ENCODE peak calls at places on chromosomes 3 and 15, in nine cellular contexts. One of them, this sample, is unnamed.

GRCh38 chr15:67077641-67078215 is 12.3 kb downstream of the SMAD3 start:
- DNase-seq in heart left ventricle: no peak
- DNase-seq in choroid plexus epithelial cell: no peak
- DNase-seq in HCT116: no peak
- DNase-seq in right atrium auricular region: no peak
- DNase-seq in CD8-positive, alpha-beta memory T cell: no peak
- DNase-seq in tibial artery: no peak
- DNase-seq in heart right ventricle: no peak
- DNase-seq in endodermal cell: no peak
- DNase-seq in this sample: no peak

GRCh38 chr15:41581110-41581509 is 22.1 kb downstream of the TYRO3 start:
- DNase-seq in heart left ventricle: no peak
- DNase-seq in choroid plexus epithelial cell: peak; percentile 44
- DNase-seq in HCT116: peak; percentile 19
- DNase-seq in right atrium auricular region: no peak
- DNase-seq in CD8-positive, alpha-beta memory T cell: no peak
- DNase-seq in tibial artery: no peak
- DNase-seq in heart right ventricle: no peak
- DNase-seq in endodermal cell: peak; percentile 87
- DNase-seq in this sample: no peak

GRCh38 chr15:63491979-63492378 is 12.4 kb upstream of the USP3 start:
- DNase-seq in heart left ventricle: no peak
- DNase-seq in choroid plexus epithelial cell: peak; percentile 94
- DNase-seq in HCT116: no peak
- DNase-seq in right atrium auricular region: no peak
- DNase-seq in CD8-positive, alpha-beta memory T cell: no peak
- DNase-seq in tibial artery: no peak
- DNase-seq in heart right ventricle: no peak
- DNase-seq in endodermal cell: peak; percentile 44
- DNase-seq in this sample: no peak

GRCh38 chr3:142215111-142215510 is 10.3 kb downstream of the GK5 start:
- DNase-seq in heart left ventricle: no peak
- DNase-seq in choroid plexus epithelial cell: peak; percentile 67
- DNase-seq in HCT116: no peak
- DNase-seq in right atrium auricular region: no peak
- DNase-seq in CD8-positive, alpha-beta memory T cell: no peak
- DNase-seq in tibial artery: no peak
- DNase-seq in heart right ventricle: no peak
- DNase-seq in endodermal cell: no peak
- DNase-seq in this sample: no peak

GRCh38 chr3:40456279-40456939 is 730 bp upstream of the RPL14 start:
- DNase-seq in heart left ventricle: no peak
- DNase-seq in choroid plexus epithelial cell: no peak
- DNase-seq in HCT116: no peak
- DNase-seq in right atrium auricular region: no peak
- DNase-seq in CD8-positive, alpha-beta memory T cell: no peak
- DNase-seq in tibial artery: no peak
- DNase-seq in heart right ventricle: no peak
- DNase-seq in endodermal cell: no peak
- DNase-seq in this sample: no peak

GRCh38 chr15:64693134-64693533 is 82.3 kb downstream of the RBPMS2 start:
- DNase-seq in heart left ventricle: no peak
- DNase-seq in choroid plexus epithelial cell: peak; percentile 95
- DNase-seq in HCT116: no peak
- DNase-seq in right atrium auricular region: peak; percentile 69
- DNase-seq in CD8-positive, alpha-beta memory T cell: no peak
- DNase-seq in tibial artery: peak; percentile 66
- DNase-seq in heart right ventricle: peak; percentile 24
- DNase-seq in endodermal cell: no peak
- DNase-seq in this sample: peak; percentile 81

GRCh38 chr3:109023656-109024254 is 70.1 kb upstream of the GUCA1C start:
- DNase-seq in heart left ventricle: peak; percentile 16
- DNase-seq in choroid plexus epithelial cell: peak; percentile 71
- DNase-seq in HCT116: peak; percentile 27
- DNase-seq in right atrium auricular region: no peak
- DNase-seq in CD8-positive, alpha-beta memory T cell: peak; percentile 17
- DNase-seq in tibial artery: no peak
- DNase-seq in heart right ventricle: peak; percentile 13
- DNase-seq in endodermal cell: peak; percentile 72
- DNase-seq in this sample: no peak

GRCh38 chr3:197508511-197508910 is 47.3 kb downstream of the BDH1 start:
- DNase-seq in heart left ventricle: no peak
- DNase-seq in choroid plexus epithelial cell: no peak
- DNase-seq in HCT116: no peak
- DNase-seq in right atrium auricular region: no peak
- DNase-seq in CD8-positive, alpha-beta memory T cell: no peak
- DNase-seq in tibial artery: no peak
- DNase-seq in heart right ventricle: no peak
- DNase-seq in endodermal cell: peak; percentile 77
- DNase-seq in this sample: no peak

GRCh38 chr3:45064512-45065372 is 38.6 kb downstream of the CLEC3B start:
- DNase-seq in heart left ventricle: no peak
- DNase-seq in choroid plexus epithelial cell: peak; percentile 59
- DNase-seq in HCT116: peak; percentile 23
- DNase-seq in right atrium auricular region: peak; percentile 68
- DNase-seq in CD8-positive, alpha-beta memory T cell: no peak
- DNase-seq in tibial artery: no peak
- DNase-seq in heart right ventricle: peak; percentile 32
- DNase-seq in endodermal cell: no peak
- DNase-seq in this sample: peak; percentile 9

GRCh38 chr3:56314842-56315241 is 153.4 kb downstream of the ERC2 start:
- DNase-seq in heart left ventricle: peak; percentile 12
- DNase-seq in choroid plexus epithelial cell: peak; percentile 31
- DNase-seq in HCT116: no peak
- DNase-seq in right atrium auricular region: no peak
- DNase-seq in CD8-positive, alpha-beta memory T cell: no peak
- DNase-seq in tibial artery: no peak
- DNase-seq in heart right ventricle: peak; percentile 11
- DNase-seq in endodermal cell: peak; percentile 59
- DNase-seq in this sample: peak; percentile 70

GRCh38 chr15:76006136-76006778 is 6.0 kb downstream of the NRG4 start:
- DNase-seq in heart left ventricle: no peak
- DNase-seq in choroid plexus epithelial cell: peak; percentile 61
- DNase-seq in HCT116: no peak
- DNase-seq in right atrium auricular region: no peak
- DNase-seq in CD8-positive, alpha-beta memory T cell: no peak
- DNase-seq in tibial artery: peak; percentile 22
- DNase-seq in heart right ventricle: no peak
- DNase-seq in endodermal cell: no peak
- DNase-seq in this sample: peak; percentile 13

GRCh38 chr15:76011611-76012010 is 613 bp downstream of the NRG4 start:
- DNase-seq in heart left ventricle: no peak
- DNase-seq in choroid plexus epithelial cell: peak; percentile 17
- DNase-seq in HCT116: no peak
- DNase-seq in right atrium auricular region: no peak
- DNase-seq in CD8-positive, alpha-beta memory T cell: no peak
- DNase-seq in tibial artery: no peak
- DNase-seq in heart right ventricle: no peak
- DNase-seq in endodermal cell: no peak
- DNase-seq in this sample: no peak

DNA sequence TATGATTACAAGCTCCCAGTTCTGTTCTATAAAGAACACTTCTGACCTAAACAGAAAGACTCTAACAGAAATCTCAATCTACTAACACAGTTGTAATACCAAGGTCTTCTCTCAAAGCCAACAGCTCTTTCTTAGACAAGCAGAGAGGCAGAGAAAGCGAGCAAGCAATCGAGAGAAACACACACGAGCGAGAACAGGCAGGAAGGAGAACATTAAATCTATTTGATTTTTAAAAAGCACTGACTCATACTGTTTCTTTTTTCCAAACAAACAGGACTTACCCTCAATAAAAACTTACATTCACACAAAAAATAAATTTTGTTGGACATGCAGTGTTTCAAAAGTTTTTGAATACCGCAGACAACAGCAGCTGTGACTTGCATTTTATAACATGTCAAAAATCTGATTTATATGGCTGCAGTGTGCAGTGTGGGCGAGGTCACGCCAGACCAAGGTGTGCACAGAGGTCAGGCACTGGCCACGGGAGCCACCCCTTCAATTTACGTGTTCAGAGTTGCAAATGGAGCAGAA is at the start of gene NRG4:
- DNase-seq in heart left ventricle: no peak
- DNase-seq in choroid plexus epithelial cell: peak; percentile 42
- DNase-seq in HCT116: peak; percentile 10
- DNase-seq in right atrium auricular region: no peak
- DNase-seq in CD8-positive, alpha-beta memory T cell: no peak
- DNase-seq in tibial artery: no peak
- DNase-seq in heart right ventricle: no peak
- DNase-seq in endodermal cell: no peak
- DNase-seq in this sample: no peak
- H3K4me3 ChIP-seq in heart left ventricle: no peak within 1 kb of the TSS
- H3K4me3 ChIP-seq in choroid plexus epithelial cell: peak within 1 kb of the TSS; percentile 24
- H3K4me3 ChIP-seq in HCT116: peak within 1 kb of the TSS; percentile 51
- H3K4me3 ChIP-seq in right atrium auricular region: no peak within 1 kb of the TSS
- H3K4me3 ChIP-seq in CD8-positive, alpha-beta memory T cell: no peak within 1 kb of the TSS
- H3K4me3 ChIP-seq in tibial artery: no peak within 1 kb of the TSS
- H3K4me3 ChIP-seq in heart right ventricle: no peak within 1 kb of the TSS
- H3K4me3 ChIP-seq in endodermal cell: no peak within 1 kb of the TSS
- H3K4me3 ChIP-seq in this sample: peak within 1 kb of the TSS; percentile 28

DNA sequence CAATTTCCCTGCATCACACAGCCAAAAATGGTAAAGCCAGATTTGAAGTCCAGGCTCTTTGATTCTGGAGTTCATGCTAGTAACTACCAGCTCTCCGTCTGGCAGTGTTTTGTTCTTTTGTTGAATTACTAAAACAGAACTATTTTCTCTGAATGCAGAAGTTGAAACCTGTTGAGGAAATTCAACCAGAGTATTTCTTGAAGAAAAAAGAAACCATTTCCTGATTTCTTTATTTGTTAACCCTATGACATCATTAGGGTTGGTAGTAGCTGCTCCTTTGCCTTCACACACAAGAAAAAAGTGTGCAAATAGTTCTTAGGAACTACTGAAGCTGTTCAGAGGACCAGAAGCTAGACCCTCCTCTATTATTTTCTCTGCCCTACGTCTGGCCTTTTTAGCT is 34.4 kb downstream of the CRTC3 start:
- DNase-seq in heart left ventricle: no peak
- DNase-seq in choroid plexus epithelial cell: no peak
- DNase-seq in HCT116: no peak
- DNase-seq in right atrium auricular region: no peak
- DNase-seq in CD8-positive, alpha-beta memory T cell: peak; percentile 71
- DNase-seq in tibial artery: no peak
- DNase-seq in heart right ventricle: no peak
- DNase-seq in endodermal cell: no peak
- DNase-seq in this sample: no peak
- H3K4me3 ChIP-seq in heart left ventricle: no peak overlapping the region
- H3K4me3 ChIP-seq in choroid plexus epithelial cell: no peak overlapping the region
- H3K4me3 ChIP-seq in HCT116: no peak overlapping the region
- H3K4me3 ChIP-seq in right atrium auricular region: no peak overlapping the region
- H3K4me3 ChIP-seq in CD8-positive, alpha-beta memory T cell: peak overlapping the region; percentile 3
- H3K4me3 ChIP-seq in tibial artery: no peak overlapping the region
- H3K4me3 ChIP-seq in heart right ventricle: no peak overlapping the region
- H3K4me3 ChIP-seq in endodermal cell: no peak overlapping the region
- H3K4me3 ChIP-seq in this sample: no peak overlapping the region

GRCh38 chr15:85307687-85308045 is 72.7 kb upstream of the AKAP13 start:
- DNase-seq in heart left ventricle: no peak
- DNase-seq in choroid plexus epithelial cell: no peak
- DNase-seq in HCT116: no peak
- DNase-seq in right atrium auricular region: no peak
- DNase-seq in CD8-positive, alpha-beta memory T cell: no peak
- DNase-seq in tibial artery: no peak
- DNase-seq in heart right ventricle: no peak
- DNase-seq in endodermal cell: no peak
- DNase-seq in this sample: no peak
- H3K4me3 ChIP-seq in heart left ventricle: no peak overlapping the region
- H3K4me3 ChIP-seq in choroid plexus epithelial cell: no peak overlapping the region
- H3K4me3 ChIP-seq in HCT116: no peak overlapping the region
- H3K4me3 ChIP-seq in right atrium auricular region: no peak overlapping the region
- H3K4me3 ChIP-seq in CD8-positive, alpha-beta memory T cell: no peak overlapping the region
- H3K4me3 ChIP-seq in tibial artery: no peak overlapping the region
- H3K4me3 ChIP-seq in heart right ventricle: no peak overlapping the region
- H3K4me3 ChIP-seq in endodermal cell: no peak overlapping the region
- H3K4me3 ChIP-seq in this sample: no peak overlapping the region

GRCh38 chr3:149657458-149657795 is 398 bp downstream of the WWTR1 start:
- DNase-seq in heart left ventricle: peak; percentile 58
- DNase-seq in choroid plexus epithelial cell: peak; percentile 77
- DNase-seq in HCT116: no peak
- DNase-seq in right atrium auricular region: peak; percentile 67
- DNase-seq in CD8-positive, alpha-beta memory T cell: no peak
- DNase-seq in tibial artery: peak; percentile 72
- DNase-seq in heart right ventricle: peak; percentile 44
- DNase-seq in endodermal cell: peak; percentile 81
- DNase-seq in this sample: no peak

GRCh38 chr3:149657796-149658443 is at the start of gene WWTR1:
- DNase-seq in heart left ventricle: peak; percentile 97
- DNase-seq in choroid plexus epithelial cell: peak; percentile 95
- DNase-seq in HCT116: peak; percentile 82
- DNase-seq in right atrium auricular region: peak; percentile 98
- DNase-seq in CD8-positive, alpha-beta memory T cell: no peak
- DNase-seq in tibial artery: peak; percentile 96
- DNase-seq in heart right ventricle: peak; percentile 97
- DNase-seq in endodermal cell: peak; percentile 97
- DNase-seq in this sample: peak; percentile 100

GRCh38 chr3:149660462-149660861 is 2.6 kb upstream of the WWTR1 start:
- DNase-seq in heart left ventricle: no peak
- DNase-seq in choroid plexus epithelial cell: no peak
- DNase-seq in HCT116: no peak
- DNase-seq in right atrium auricular region: no peak
- DNase-seq in CD8-positive, alpha-beta memory T cell: no peak
- DNase-seq in tibial artery: no peak
- DNase-seq in heart right ventricle: no peak
- DNase-seq in endodermal cell: no peak
- DNase-seq in this sample: no peak

GRCh38 chr3:149659173-149659468 is 1.3 kb upstream of the WWTR1 start:
- DNase-seq in heart left ventricle: no peak
- DNase-seq in choroid plexus epithelial cell: peak; percentile 65
- DNase-seq in HCT116: no peak
- DNase-seq in right atrium auricular region: no peak
- DNase-seq in CD8-positive, alpha-beta memory T cell: no peak
- DNase-seq in tibial artery: no peak
- DNase-seq in heart right ventricle: no peak
- DNase-seq in endodermal cell: no peak
- DNase-seq in this sample: no peak

DNA sequence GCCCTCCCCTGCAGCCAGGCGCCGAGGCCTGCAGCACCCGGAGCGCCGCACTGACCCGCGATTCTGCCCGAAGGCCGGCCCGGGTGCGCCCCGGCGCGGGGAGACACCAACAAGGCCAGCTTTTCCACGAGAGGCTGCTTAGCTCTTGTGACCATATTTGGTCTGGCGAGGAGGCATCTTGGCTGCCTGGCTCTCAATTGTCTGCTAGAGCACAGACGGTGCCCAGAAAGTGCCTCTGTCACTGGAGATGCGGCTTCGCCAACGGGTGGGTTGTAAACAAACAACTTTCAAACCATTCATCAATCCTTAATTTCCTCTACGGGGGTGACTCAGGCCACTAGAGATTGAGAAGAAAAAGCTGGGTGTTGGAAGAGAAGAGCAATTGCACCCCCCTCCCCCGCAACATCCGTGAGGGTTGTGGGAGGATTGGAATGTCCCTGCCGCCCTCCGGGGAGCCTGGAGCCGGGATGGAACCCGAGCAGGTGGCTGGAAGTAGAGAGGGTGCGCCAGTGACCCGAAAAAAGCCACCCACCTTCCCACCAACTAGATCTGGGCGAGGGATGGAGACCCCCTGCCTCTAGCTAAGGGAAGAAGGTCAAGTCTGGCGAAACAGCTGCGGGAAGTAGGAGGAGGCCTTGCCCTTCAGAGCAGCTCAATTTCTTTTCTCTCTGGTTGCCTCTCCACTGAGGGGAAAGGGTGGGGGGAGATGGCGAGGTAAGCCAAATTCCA is 783 bp upstream of the WWTR1 start:
- DNase-seq in heart left ventricle: peak; percentile 87
- DNase-seq in choroid plexus epithelial cell: peak; percentile 89
- DNase-seq in HCT116: peak; percentile 52
- DNase-seq in right atrium auricular region: peak; percentile 88
- DNase-seq in CD8-positive, alpha-beta memory T cell: no peak
- DNase-seq in tibial artery: peak; percentile 84
- DNase-seq in heart right ventricle: peak; percentile 85
- DNase-seq in endodermal cell: peak; percentile 85
- DNase-seq in this sample: peak; percentile 87
- H3K4me3 ChIP-seq in heart left ventricle: peak overlapping the region; percentile 82
- H3K4me3 ChIP-seq in choroid plexus epithelial cell: peak overlapping the region; percentile 88
- H3K4me3 ChIP-seq in HCT116: peak overlapping the region; percentile 68
- H3K4me3 ChIP-seq in right atrium auricular region: peak overlapping the region; percentile 68
- H3K4me3 ChIP-seq in CD8-positive, alpha-beta memory T cell: peak overlapping the region; percentile 49
- H3K4me3 ChIP-seq in tibial artery: peak overlapping the region; percentile 76
- H3K4me3 ChIP-seq in heart right ventricle: peak overlapping the region; percentile 59
- H3K4me3 ChIP-seq in endodermal cell: peak overlapping the region; percentile 89
- H3K4me3 ChIP-seq in this sample: peak overlapping the region; percentile 87